ENCODE peak calls at places on chromosomes 12 and 14, in four cellular contexts. K, H, M and A are unnamed samples.

GRCh38 chr12:92612611-92613010 is 90.2 kb upstream of the PLEKHG7 start:
- DNase-seq in K (no peak), M (no peak), H (no peak), A (no peak)

GRCh38 chr14:32986791-32987545 is 48.3 kb downstream of the NPAS3 start:
- DNase-seq in M (no peak), K (peak; percentile 16), H (no peak), A (no peak)

GRCh38 chr12:4771960-4772566 is 51.9 kb downstream of the GALNT8 start:
- DNase-seq in H (no peak), K (no peak), M (no peak), A (no peak)

GRCh38 chr14:85532981-85533820 is 3.3 kb downstream of the FLRT2 start:
- DNase-seq in M (no peak), H (no peak), K (peak; percentile 94), A (peak; percentile 43)

GRCh38 chr14:70981005-70981952 is 74.0 kb downstream of the PCNX1 start:
- DNase-seq in M (no peak), K (no peak), H (no peak), A (no peak)

GRCh38 chr12:91974541-91974940 is 171.1 kb downstream of the BTG1 start:
- DNase-seq in M (no peak), K (no peak), H (no peak), A (no peak)

GRCh38 chr12:79454338-79454777 is 236.4 kb downstream of the PAWR start:
- DNase-seq in H (no peak), K (peak; percentile 38), M (no peak), A (no peak)

GRCh38 chr12:131677699-131678098 is 33.2 kb upstream of the SFSWAP start:
- DNase-seq in H (no peak), M (no peak), K (no peak), A (no peak)

GRCh38 chr14:87705439-87705896 is 287.5 kb downstream of the GALC start:
- DNase-seq in M (no peak), H (no peak), K (no peak), A (no peak)

GRCh38 chr14:61042220-61042619 is 61.2 kb downstream of the SLC38A6 start:
- DNase-seq in H (no peak), M (no peak), K (no peak), A (no peak)

GRCh38 chr12:43291516-43291915 is 260.5 kb downstream of the ADAMTS20 start:
- DNase-seq in H (no peak), K (peak; percentile 58), M (no peak), A (no peak)

GRCh38 chr14:54223978-54224377 is 172.8 kb upstream of the CDKN3 start:
- DNase-seq in M (no peak), H (no peak), K (no peak), A (no peak)

GRCh38 chr12:53211476-53212381 is 4.7 kb upstream of the ITGB7 start:
- DNase-seq in M (no peak), K (no peak), H (no peak), A (no peak)

GRCh38 chr12:57488397-57489156 is 709 bp downstream of the MARS1 start:
- DNase-seq in K (no peak), H (no peak), M (no peak), A (no peak)

GRCh38 chr14:105475269-105475915 is 771 bp downstream of the CRIP2 start:
- DNase-seq in H (no peak), M (no peak), K (no peak), A (no peak)

GRCh38 chr12:130686511-130686981 is 29.6 kb downstream of the RIMBP2 start:
- DNase-seq in M (no peak), K (no peak), H (no peak), A (no peak)

GRCh38 chr12:59928416-59928815 is 332.6 kb downstream of the SLC16A7 start:
- DNase-seq in H (no peak), M (no peak), K (no peak), A (no peak)

GRCh38 chr14:52190532-52190931 is 77.0 kb upstream of the PTGDR start:
- DNase-seq in M (no peak), H (no peak), K (no peak), A (no peak)

GRCh38 chr12:102059343-102059742 is 2.4 kb downstream of the WASHC3 start:
- DNase-seq in M (no peak), K (no peak), H (peak; percentile 16), A (no peak)

GRCh38 chr12:64918288-64918687 is 93.8 kb downstream of the TBC1D30 start:
- DNase-seq in M (no peak), H (no peak), K (no peak), A (no peak)

GRCh38 chr14:47040490-47040889 is 388.9 kb upstream of the RPL10L start:
- DNase-seq in K (no peak), M (no peak), H (no peak), A (no peak)

GRCh38 chr14:99378782-99379214 is 101.9 kb downstream of the SETD3 start:
- DNase-seq in M (no peak), K (peak; percentile 6), H (no peak), A (no peak)

GRCh38 chr14:80310950-80311349 is 99.6 kb upstream of the DIO2 start:
- DNase-seq in M (no peak), H (no peak), K (peak; percentile 47), A (no peak)

GRCh38 chr14:31949709-31950108 is 127.4 kb upstream of the ARHGAP5 start:
- DNase-seq in H (no peak), K (no peak), M (no peak), A (no peak)

GRCh38 chr12:76621582-76622024 is 62.0 kb upstream of the OSBPL8 start:
- DNase-seq in M (peak; percentile 69), H (peak; percentile 54), K (peak; percentile 75), A (peak; percentile 54)

GRCh38 chr12:110826592-110827200 is 20.1 kb upstream of the CCDC63 start:
- DNase-seq in H (peak; percentile 51), K (peak; percentile 93), M (peak; percentile 95), A (peak; percentile 85)

GRCh38 chr12:6090786-6091185 is 33.7 kb downstream of the VWF start:
- DNase-seq in M (no peak), H (no peak), K (peak; percentile 44), A (no peak)

GRCh38 chr14:67240168-67240932 is 885 bp upstream of the PALS1 start:
- DNase-seq in H (peak; percentile 23), M (peak; percentile 42), K (peak; percentile 27), A (peak; percentile 82)

GRCh38 chr12:65637150-65637549 is 187.1 kb upstream of the HMGA2 start:
- DNase-seq in K (no peak), H (no peak), M (no peak), A (no peak)

GRCh38 chr12:67968316-67968715 is 20.9 kb upstream of the IFNG-AS1 start:
- DNase-seq in M (no peak), K (no peak), H (no peak), A (no peak)

GRCh38 chr12:9590441-9590840 is 17.3 kb downstream of the KLRB1 start:
- DNase-seq in H (no peak), M (no peak), K (no peak), A (no peak)

GRCh38 chr12:12612403-12612802 is 727 bp downstream of the CREBL2 start:
- DNase-seq in H (peak; percentile 6), K (peak; percentile 87), M (no peak), A (no peak)

GRCh38 chr14:88233915-88234314 is 89.2 kb downstream of the KCNK10 start:
- DNase-seq in M (no peak), H (no peak), K (peak; percentile 28), A (no peak)

GRCh38 chr12:19646599-19646998 is 207.3 kb downstream of the AEBP2 start:
- DNase-seq in M (no peak), H (no peak), K (no peak), A (no peak)

GRCh38 chr12:19657401-19657800 is 218.1 kb downstream of the AEBP2 start:
- DNase-seq in M (no peak), H (no peak), K (no peak), A (no peak)

GRCh38 chr12:19648173-19648572 is 208.9 kb downstream of the AEBP2 start:
- DNase-seq in M (no peak), K (no peak), H (no peak), A (no peak)

GRCh38 chr12:19654630-19655384 is 215.5 kb downstream of the AEBP2 start:
- DNase-seq in M (no peak), K (peak; percentile 19), H (no peak), A (no peak)

DNA sequence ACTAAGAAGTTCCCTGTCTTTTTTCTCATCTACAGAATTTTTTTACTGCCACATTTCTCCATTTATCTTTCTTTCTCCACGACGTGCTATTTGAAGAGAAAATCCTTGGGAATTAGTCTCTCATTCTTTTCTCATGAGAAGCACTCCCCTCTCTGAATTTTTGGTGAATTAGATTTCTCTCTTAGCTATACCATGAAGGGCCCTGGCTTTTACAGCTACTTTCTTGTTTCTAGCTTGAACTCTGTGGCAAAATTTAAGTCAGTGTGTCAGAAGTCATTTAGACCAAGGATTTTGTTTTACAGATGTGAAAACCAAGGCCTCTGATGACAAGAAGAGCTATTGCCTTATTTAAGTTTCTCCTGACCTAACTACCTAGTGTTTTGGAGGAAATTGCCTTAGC is 213.1 kb downstream of the AEBP2 start:
- DNase-seq in K (no peak), H (no peak), M (no peak), A (no peak)
- H3K27ac ChIP-seq in K (no peak overlapping the region), H (no peak overlapping the region), M (no peak overlapping the region), A (no peak overlapping the region)

GRCh38 chr12:121095544-121096198 is 37.0 kb upstream of the P2RX7 start:
- DNase-seq in H (peak; percentile 67), M (peak; percentile 64), K (peak; percentile 73), A (peak; percentile 84)

GRCh38 chr12:121099779-121100178 is 32.9 kb upstream of the P2RX7 start:
- DNase-seq in K (no peak), M (no peak), H (no peak), A (no peak)

GRCh38 chr12:121092034-121092433 is 40.6 kb upstream of the P2RX7 start:
- DNase-seq in K (no peak), M (no peak), H (no peak), A (no peak)

GRCh38 chr12:121093487-121093891 is 39.2 kb upstream of the P2RX7 start:
- DNase-seq in H (no peak), K (no peak), M (no peak), A (no peak)

GRCh38 chr12:121096199-121096798 is 36.4 kb upstream of the P2RX7 start:
- DNase-seq in K (no peak), H (no peak), M (no peak), A (no peak)
- H3K4me3 ChIP-seq in K (no peak overlapping the region), H (no peak overlapping the region), M (peak overlapping the region; percentile 45), A (peak overlapping the region; percentile 50)

GRCh38 chr12:118103601-118104382 is at the start of gene VSIG10:
- DNase-seq in K (peak; percentile 74), H (no peak), M (no peak), A (peak; percentile 84)
- H3K27ac ChIP-seq in K (no peak within 1 kb of the TSS), H (no peak within 1 kb of the TSS), M (peak within 1 kb of the TSS; percentile 92), A (peak within 1 kb of the TSS; percentile 85)

GRCh38 chr12:71594214-71594948 is 69.3 kb downstream of the ZFC3H1 start:
- DNase-seq in H (no peak), M (no peak), K (peak; percentile 77), A (no peak)
- H3K4me3 ChIP-seq in H (no peak overlapping the region), M (no peak overlapping the region), K (no peak overlapping the region), A (no peak overlapping the region)

DNA sequence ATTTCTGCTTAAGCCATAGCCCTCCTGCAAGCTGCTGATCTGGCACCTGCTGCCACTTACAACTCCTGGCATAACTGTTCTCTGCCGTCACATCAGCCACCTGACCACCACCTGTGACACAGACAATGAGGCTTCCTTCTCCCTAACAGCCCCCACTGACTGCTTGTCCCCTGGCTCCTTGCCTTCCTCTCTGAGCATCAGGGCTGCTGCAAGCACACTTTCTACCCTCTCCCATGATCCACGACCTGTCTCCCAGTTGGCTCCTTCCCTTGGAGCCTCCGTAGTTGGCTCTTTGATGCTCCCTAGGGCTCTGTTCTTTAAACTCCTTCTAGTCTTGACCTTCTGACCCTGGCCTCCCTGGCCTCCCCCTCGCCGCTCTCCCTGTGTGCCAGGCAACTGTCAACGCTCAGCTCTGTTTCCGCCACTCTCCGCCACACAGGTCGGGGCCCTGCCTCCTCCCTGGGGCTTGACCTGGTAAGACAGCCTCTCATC is 177.9 kb downstream of the CALM1 start:
- DNase-seq in K (peak; percentile 25), M (no peak), H (no peak), A (no peak)
- H3K27ac ChIP-seq in K (peak overlapping the region; percentile 55), M (no peak overlapping the region), H (no peak overlapping the region), A (no peak overlapping the region)

GRCh38 chr12:21614510-21614909 is 9.9 kb upstream of the GYS2 start:
- DNase-seq in H (no peak), K (no peak), M (no peak), A (no peak)
- H3K4me3 ChIP-seq in H (peak overlapping the region; percentile 76), K (no peak overlapping the region), M (no peak overlapping the region), A (no peak overlapping the region)